ENCODE peak calls at places on chromosomes 11 and 22, in nine cellular contexts. One of them, this sample, is unnamed.

GRCh38 chr11:47051217-47051616 is 114.7 kb downstream of the CSTPP1 start:
- DNase-seq in stimulated activated CD4-positive, alpha-beta T cell treated with anti-CD3 and anti-CD28 coated beads, Interleukin-1b, Interleukin-23, amount 100 ng/mL, for 1 hour: no peak
- DNase-seq in brain pericyte: peak
- DNase-seq in GOT3: no peak
- DNase-seq in GM04504: no peak
- DNase-seq in activated T-cell treated with anti-CD3 and anti-CD28 coated beads for 24 hours: no peak
- DNase-seq in HFF-Myc: no peak
- DNase-seq in Ammon's horn: no peak
- DNase-seq in WTC11: no peak
- DNase-seq in this sample: peak

GRCh38 chr22:50269573-50270301 is 443 bp downstream of the MAPK11 start:
- DNase-seq in stimulated activated CD4-positive, alpha-beta T cell treated with anti-CD3 and anti-CD28 coated beads, Interleukin-1b, Interleukin-23, amount 100 ng/mL, for 1 hour: peak
- DNase-seq in brain pericyte: no peak
- DNase-seq in GOT3: no peak
- DNase-seq in GM04504: no peak
- DNase-seq in activated T-cell treated with anti-CD3 and anti-CD28 coated beads for 24 hours: peak
- DNase-seq in HFF-Myc: no peak
- DNase-seq in Ammon's horn: no peak
- DNase-seq in WTC11: peak
- DNase-seq in this sample: no peak

GRCh38 chr22:45211848-45212247 is 28.8 kb downstream of the KIAA0930 start:
- DNase-seq in stimulated activated CD4-positive, alpha-beta T cell treated with anti-CD3 and anti-CD28 coated beads, Interleukin-1b, Interleukin-23, amount 100 ng/mL, for 1 hour: no peak
- DNase-seq in brain pericyte: no peak
- DNase-seq in GOT3: no peak
- DNase-seq in GM04504: no peak
- DNase-seq in activated T-cell treated with anti-CD3 and anti-CD28 coated beads for 24 hours: no peak
- DNase-seq in HFF-Myc: no peak
- DNase-seq in Ammon's horn: no peak
- DNase-seq in WTC11: no peak
- DNase-seq in this sample: no peak

GRCh38 chr22:30371981-30372380 is 15.2 kb downstream of the CCDC157 start:
- DNase-seq in stimulated activated CD4-positive, alpha-beta T cell treated with anti-CD3 and anti-CD28 coated beads, Interleukin-1b, Interleukin-23, amount 100 ng/mL, for 1 hour: no peak
- DNase-seq in brain pericyte: no peak
- DNase-seq in GOT3: no peak
- DNase-seq in GM04504: no peak
- DNase-seq in activated T-cell treated with anti-CD3 and anti-CD28 coated beads for 24 hours: no peak
- DNase-seq in HFF-Myc: no peak
- DNase-seq in Ammon's horn: no peak
- DNase-seq in WTC11: no peak
- DNase-seq in this sample: no peak

GRCh38 chr22:44622147-44622427 is 79.9 kb upstream of the PRR5 start:
- DNase-seq in stimulated activated CD4-positive, alpha-beta T cell treated with anti-CD3 and anti-CD28 coated beads, Interleukin-1b, Interleukin-23, amount 100 ng/mL, for 1 hour: no peak
- DNase-seq in brain pericyte: no peak
- DNase-seq in GOT3: no peak
- DNase-seq in GM04504: no peak
- DNase-seq in activated T-cell treated with anti-CD3 and anti-CD28 coated beads for 24 hours: no peak
- DNase-seq in HFF-Myc: no peak
- DNase-seq in Ammon's horn: peak
- DNase-seq in WTC11: no peak
- DNase-seq in this sample: no peak

GRCh38 chr11:34234086-34234740 is 123.6 kb downstream of the ABTB2 start:
- DNase-seq in stimulated activated CD4-positive, alpha-beta T cell treated with anti-CD3 and anti-CD28 coated beads, Interleukin-1b, Interleukin-23, amount 100 ng/mL, for 1 hour: peak
- DNase-seq in brain pericyte: no peak
- DNase-seq in GOT3: no peak
- DNase-seq in GM04504: no peak
- DNase-seq in activated T-cell treated with anti-CD3 and anti-CD28 coated beads for 24 hours: peak
- DNase-seq in HFF-Myc: peak
- DNase-seq in Ammon's horn: no peak
- DNase-seq in WTC11: peak
- DNase-seq in this sample: no peak

GRCh38 chr11:13831707-13832106 is 130.8 kb upstream of the SPON1 start:
- DNase-seq in stimulated activated CD4-positive, alpha-beta T cell treated with anti-CD3 and anti-CD28 coated beads, Interleukin-1b, Interleukin-23, amount 100 ng/mL, for 1 hour: no peak
- DNase-seq in brain pericyte: no peak
- DNase-seq in GOT3: no peak
- DNase-seq in GM04504: no peak
- DNase-seq in activated T-cell treated with anti-CD3 and anti-CD28 coated beads for 24 hours: no peak
- DNase-seq in HFF-Myc: no peak
- DNase-seq in Ammon's horn: no peak
- DNase-seq in WTC11: no peak
- DNase-seq in this sample: no peak

GRCh38 chr22:24592846-24593809 is at the start of gene LRRC75B:
- DNase-seq in stimulated activated CD4-positive, alpha-beta T cell treated with anti-CD3 and anti-CD28 coated beads, Interleukin-1b, Interleukin-23, amount 100 ng/mL, for 1 hour: no peak
- DNase-seq in brain pericyte: peak
- DNase-seq in GOT3: no peak
- DNase-seq in GM04504: peak
- DNase-seq in activated T-cell treated with anti-CD3 and anti-CD28 coated beads for 24 hours: no peak
- DNase-seq in HFF-Myc: peak
- DNase-seq in Ammon's horn: peak
- DNase-seq in WTC11: peak
- DNase-seq in this sample: peak

GRCh38 chr11:16789560-16790483 is 51.4 kb downstream of the C11orf58 start:
- DNase-seq in stimulated activated CD4-positive, alpha-beta T cell treated with anti-CD3 and anti-CD28 coated beads, Interleukin-1b, Interleukin-23, amount 100 ng/mL, for 1 hour: no peak
- DNase-seq in brain pericyte: no peak
- DNase-seq in GOT3: no peak
- DNase-seq in GM04504: no peak
- DNase-seq in activated T-cell treated with anti-CD3 and anti-CD28 coated beads for 24 hours: no peak
- DNase-seq in HFF-Myc: no peak
- DNase-seq in Ammon's horn: no peak
- DNase-seq in WTC11: no peak
- DNase-seq in this sample: no peak